ENCODE peak calls at places on chromosomes 4 and X, in nine cellular contexts. N, T, U, H, Z, V, G, P and J are unnamed samples.

GRCh38 chr4:84324850-84325249 is 174.2 kb downstream of the NKX6-1 start:
- DNase-seq in N (no peak), T (no peak), U (no peak), H (no peak), Z (no peak), V (peak), G (peak), P (no peak), J (no peak)

GRCh38 chr4:144809056-144809640 is 163.2 kb downstream of the HHIP start:
- DNase-seq in N (no peak), T (no peak), U (no peak), H (no peak), Z (no peak), V (peak), G (no peak), P (no peak), J (no peak)

GRCh38 chrX:54633641-54634040 is 103.6 kb downstream of the GNL3L start:
- DNase-seq in N (no peak), T (no peak), U (no peak), H (no peak), Z (peak), V (no peak), G (no peak), P (no peak), J (peak)

GRCh38 chr4:98627883-98628282 is 30.5 kb downstream of the TSPAN5 start:
- DNase-seq in N (no peak), T (no peak), U (peak), H (no peak), Z (peak), V (no peak), G (peak), P (no peak), J (no peak)

GRCh38 chr4:176539091-176539784 is 219.5 kb downstream of the SPCS3 start:
- DNase-seq in N (no peak), T (no peak), U (no peak), H (no peak), Z (no peak), V (no peak), G (no peak), P (no peak), J (no peak)

GRCh38 chr4:80192937-80193336 is 4.4 kb upstream of the PRDM8 start:
- DNase-seq in N (no peak), T (no peak), U (no peak), H (no peak), Z (peak), V (no peak), G (no peak), P (no peak), J (no peak)

GRCh38 chr4:110550260-110550659 is 72.6 kb downstream of the PITX2 start:
- DNase-seq in N (no peak), T (no peak), U (peak), H (no peak), Z (peak), V (no peak), G (peak), P (no peak), J (no peak)

GRCh38 chr4:39319678-39320077 is 46.5 kb downstream of the RFC1 start:
- DNase-seq in N (no peak), T (no peak), U (no peak), H (no peak), Z (peak), V (no peak), G (peak), P (no peak), J (no peak)

GRCh38 chrX:40154853-40155616 is 57.3 kb upstream of the BCOR start:
- DNase-seq in N (peak), T (peak), U (peak), H (peak), Z (peak), V (peak), G (peak), P (peak), J (peak)

GRCh38 chrX:12972867-12973560 is 1.9 kb upstream of the TMSB4X start:
- DNase-seq in N (no peak), T (no peak), U (no peak), H (no peak), Z (no peak), V (no peak), G (no peak), P (no peak), J (no peak)

GRCh38 chrX:65866146-65866545 is 173.7 kb downstream of the VSIG4 start:
- DNase-seq in N (no peak), T (no peak), U (no peak), H (no peak), Z (no peak), V (no peak), G (no peak), P (no peak), J (no peak)